ENCODE peak calls at places on chromosomes 16 and 17, in seven cellular contexts. One of them, this sample, is unnamed.

GRCh38 chr16:89201467-89202377 is 1.4 kb upstream of the SLC22A31 start:
- DNase-seq in CD8-positive, alpha-beta T cell: peak; percentile 55
- DNase-seq in HFF-Myc: peak; percentile 5
- DNase-seq in OCI-LY7: peak; percentile 71
- DNase-seq in AG10803: peak; percentile 42
- DNase-seq in ascending aorta: no peak
- DNase-seq in HepG2: peak; percentile 78
- DNase-seq in this sample: peak; percentile 86

GRCh38 chr17:21204923-21205322 is 9.0 kb downstream of the TMEM11 start:
- DNase-seq in CD8-positive, alpha-beta T cell: no peak
- DNase-seq in HFF-Myc: no peak
- DNase-seq in OCI-LY7: no peak
- DNase-seq in AG10803: no peak
- DNase-seq in ascending aorta: no peak
- DNase-seq in HepG2: no peak
- DNase-seq in this sample: no peak

GRCh38 chr16:56841233-56841632 is 23.8 kb upstream of the SLC12A3 start:
- DNase-seq in CD8-positive, alpha-beta T cell: no peak
- DNase-seq in HFF-Myc: peak; percentile 71
- DNase-seq in OCI-LY7: no peak
- DNase-seq in AG10803: peak; percentile 78
- DNase-seq in ascending aorta: no peak
- DNase-seq in HepG2: no peak
- DNase-seq in this sample: no peak

GRCh38 chr17:48627625-48628510 is 1.7 kb upstream of the HOXB9 start:
- DNase-seq in CD8-positive, alpha-beta T cell: no peak
- DNase-seq in HFF-Myc: no peak
- DNase-seq in OCI-LY7: no peak
- DNase-seq in AG10803: no peak
- DNase-seq in ascending aorta: no peak
- DNase-seq in HepG2: no peak
- DNase-seq in this sample: no peak

GRCh38 chr17:69651921-69652320 is 237.4 kb downstream of the MAP2K6 start:
- DNase-seq in CD8-positive, alpha-beta T cell: no peak
- DNase-seq in HFF-Myc: no peak
- DNase-seq in OCI-LY7: no peak
- DNase-seq in AG10803: peak; percentile 20
- DNase-seq in ascending aorta: no peak
- DNase-seq in HepG2: no peak
- DNase-seq in this sample: no peak

GRCh38 chr16:8712589-8713361 is 38.4 kb downstream of the ABAT start:
- DNase-seq in CD8-positive, alpha-beta T cell: no peak
- DNase-seq in HFF-Myc: no peak
- DNase-seq in OCI-LY7: no peak
- DNase-seq in AG10803: no peak
- DNase-seq in ascending aorta: no peak
- DNase-seq in HepG2: no peak
- DNase-seq in this sample: no peak

GRCh38 chr17:50166518-50167181 is 845 bp downstream of the SGCA start:
- DNase-seq in CD8-positive, alpha-beta T cell: no peak
- DNase-seq in HFF-Myc: no peak
- DNase-seq in OCI-LY7: no peak
- DNase-seq in AG10803: no peak
- DNase-seq in ascending aorta: no peak
- DNase-seq in HepG2: no peak
- DNase-seq in this sample: no peak

GRCh38 chr17:59356543-59357218 is 25.2 kb downstream of the YPEL2 start:
- DNase-seq in CD8-positive, alpha-beta T cell: no peak
- DNase-seq in HFF-Myc: no peak
- DNase-seq in OCI-LY7: no peak
- DNase-seq in AG10803: no peak
- DNase-seq in ascending aorta: no peak
- DNase-seq in HepG2: no peak
- DNase-seq in this sample: no peak

GRCh38 chr16:19607610-19608280 is 52.2 kb downstream of the VPS35L start:
- DNase-seq in CD8-positive, alpha-beta T cell: no peak
- DNase-seq in HFF-Myc: peak; percentile 52
- DNase-seq in OCI-LY7: no peak
- DNase-seq in AG10803: peak; percentile 90
- DNase-seq in ascending aorta: no peak
- DNase-seq in HepG2: no peak
- DNase-seq in this sample: no peak

GRCh38 chr17:12592941-12593340 is 72.7 kb upstream of the MYOCD start:
- DNase-seq in CD8-positive, alpha-beta T cell: no peak
- DNase-seq in HFF-Myc: no peak
- DNase-seq in OCI-LY7: no peak
- DNase-seq in AG10803: no peak
- DNase-seq in ascending aorta: no peak
- DNase-seq in HepG2: no peak
- DNase-seq in this sample: no peak

GRCh38 chr17:78738245-78738644 is 43.8 kb downstream of the CYTH1 start:
- DNase-seq in CD8-positive, alpha-beta T cell: no peak
- DNase-seq in HFF-Myc: no peak
- DNase-seq in OCI-LY7: peak; percentile 77
- DNase-seq in AG10803: no peak
- DNase-seq in ascending aorta: peak; percentile 46
- DNase-seq in HepG2: no peak
- DNase-seq in this sample: no peak

GRCh38 chr17:82155606-82156005 is 57.0 kb downstream of the CCDC57 start:
- DNase-seq in CD8-positive, alpha-beta T cell: no peak
- DNase-seq in HFF-Myc: no peak
- DNase-seq in OCI-LY7: no peak
- DNase-seq in AG10803: no peak
- DNase-seq in ascending aorta: no peak
- DNase-seq in HepG2: no peak
- DNase-seq in this sample: no peak

GRCh38 chr16:31243734-31244670 is 15.8 kb upstream of the ITGAM start:
- DNase-seq in CD8-positive, alpha-beta T cell: no peak
- DNase-seq in HFF-Myc: no peak
- DNase-seq in OCI-LY7: peak; percentile 79
- DNase-seq in AG10803: no peak
- DNase-seq in ascending aorta: no peak
- DNase-seq in HepG2: no peak
- DNase-seq in this sample: peak; percentile 93

GRCh38 chr17:11182430-11182829 is 58.6 kb upstream of the SHISA6 start:
- DNase-seq in CD8-positive, alpha-beta T cell: no peak
- DNase-seq in HFF-Myc: no peak
- DNase-seq in OCI-LY7: no peak
- DNase-seq in AG10803: no peak
- DNase-seq in ascending aorta: no peak
- DNase-seq in HepG2: no peak
- DNase-seq in this sample: no peak

GRCh38 chr17:7191571-7192270 is 12.6 kb upstream of the ASGR1 start:
- DNase-seq in CD8-positive, alpha-beta T cell: no peak
- DNase-seq in HFF-Myc: no peak
- DNase-seq in OCI-LY7: peak; percentile 38
- DNase-seq in AG10803: no peak
- DNase-seq in ascending aorta: no peak
- DNase-seq in HepG2: peak; percentile 50
- DNase-seq in this sample: peak; percentile 35

GRCh38 chr16:75267631-75268264 is 16.3 kb upstream of the BCAR1 start:
- DNase-seq in CD8-positive, alpha-beta T cell: no peak
- DNase-seq in HFF-Myc: no peak
- DNase-seq in OCI-LY7: no peak
- DNase-seq in AG10803: no peak
- DNase-seq in ascending aorta: peak; percentile 80
- DNase-seq in HepG2: peak; percentile 71
- DNase-seq in this sample: no peak

GRCh38 chr16:53022374-53022773 is 30.3 kb downstream of the CHD9NB start:
- DNase-seq in CD8-positive, alpha-beta T cell: no peak
- DNase-seq in HFF-Myc: peak; percentile 24
- DNase-seq in OCI-LY7: peak; percentile 25
- DNase-seq in AG10803: peak; percentile 49
- DNase-seq in ascending aorta: no peak
- DNase-seq in HepG2: peak; percentile 63
- DNase-seq in this sample: peak; percentile 63

GRCh38 chr17:57927048-57927723 is 28.0 kb downstream of the CUEDC1 start:
- DNase-seq in CD8-positive, alpha-beta T cell: no peak
- DNase-seq in HFF-Myc: no peak
- DNase-seq in OCI-LY7: no peak
- DNase-seq in AG10803: peak; percentile 74
- DNase-seq in ascending aorta: no peak
- DNase-seq in HepG2: no peak
- DNase-seq in this sample: no peak

GRCh38 chr17:68255731-68256538 is 8.1 kb downstream of the AMZ2 start:
- DNase-seq in CD8-positive, alpha-beta T cell: no peak
- DNase-seq in HFF-Myc: no peak
- DNase-seq in OCI-LY7: peak; percentile 56
- DNase-seq in AG10803: no peak
- DNase-seq in ascending aorta: no peak
- DNase-seq in HepG2: peak; percentile 40
- DNase-seq in this sample: peak; percentile 72

GRCh38 chr17:9226794-9227135 is 205.5 kb downstream of the NTN1 start:
- DNase-seq in CD8-positive, alpha-beta T cell: no peak
- DNase-seq in HFF-Myc: no peak
- DNase-seq in OCI-LY7: no peak
- DNase-seq in AG10803: no peak
- DNase-seq in ascending aorta: no peak
- DNase-seq in HepG2: no peak
- DNase-seq in this sample: no peak

GRCh38 chr17:17983376-17983775 is 10.7 kb downstream of the DRC3 start:
- DNase-seq in CD8-positive, alpha-beta T cell: no peak
- DNase-seq in HFF-Myc: no peak
- DNase-seq in OCI-LY7: no peak
- DNase-seq in AG10803: no peak
- DNase-seq in ascending aorta: no peak
- DNase-seq in HepG2: no peak
- DNase-seq in this sample: no peak

GRCh38 chr16:49739381-49739780 is 116.5 kb downstream of the ZNF423 start:
- DNase-seq in CD8-positive, alpha-beta T cell: no peak
- DNase-seq in HFF-Myc: no peak
- DNase-seq in OCI-LY7: no peak
- DNase-seq in AG10803: no peak
- DNase-seq in ascending aorta: no peak
- DNase-seq in HepG2: no peak
- DNase-seq in this sample: no peak

DNA sequence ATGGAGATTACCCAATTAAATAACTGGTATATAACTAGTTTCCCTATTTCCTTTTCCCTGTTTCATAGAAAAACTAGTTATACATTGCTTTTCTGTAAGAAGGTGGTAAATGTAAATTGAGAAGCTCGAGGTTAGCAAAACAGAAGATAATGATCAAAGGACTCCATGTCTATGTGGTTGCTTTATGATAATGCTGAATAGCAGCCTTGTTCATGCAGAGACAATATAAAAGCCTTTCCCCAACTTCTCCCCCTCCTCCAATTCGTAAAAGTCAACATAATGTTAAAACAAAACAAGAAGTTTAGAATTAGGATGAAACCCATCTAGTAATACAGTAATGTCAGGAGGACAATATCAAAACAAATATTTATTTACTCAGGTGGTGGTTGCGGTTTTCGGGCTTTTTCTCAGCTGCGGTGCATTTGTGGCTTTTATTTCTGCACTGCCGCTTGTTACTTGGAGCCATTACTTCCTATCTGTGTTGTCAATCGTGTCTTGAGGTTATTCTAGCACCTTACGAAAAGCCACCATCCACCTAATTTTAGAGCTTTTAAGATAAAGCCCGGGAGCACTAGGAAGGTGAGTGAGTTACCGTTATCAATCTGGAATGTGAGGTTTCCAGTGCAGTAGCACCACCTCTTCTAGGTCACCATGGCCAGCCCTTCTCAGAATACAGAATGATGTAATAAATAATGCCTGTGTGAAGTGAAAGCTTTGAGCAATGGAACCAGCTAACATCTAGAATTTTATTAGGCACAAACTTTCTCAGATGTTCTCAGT is 297.5 kb downstream of the CDH13 start:
- DNase-seq in CD8-positive, alpha-beta T cell: no peak
- DNase-seq in HFF-Myc: no peak
- DNase-seq in OCI-LY7: no peak
- DNase-seq in AG10803: no peak
- DNase-seq in ascending aorta: no peak
- DNase-seq in HepG2: no peak
- DNase-seq in this sample: no peak
- H3K4me3 ChIP-seq in CD8-positive, alpha-beta T cell: no peak overlapping the region
- H3K4me3 ChIP-seq in HFF-Myc: no peak overlapping the region
- H3K4me3 ChIP-seq in OCI-LY7: no peak overlapping the region
- H3K4me3 ChIP-seq in AG10803: no peak overlapping the region
- H3K4me3 ChIP-seq in ascending aorta: no peak overlapping the region
- H3K4me3 ChIP-seq in HepG2: no peak overlapping the region
- H3K4me3 ChIP-seq in this sample: no peak overlapping the region

DNA sequence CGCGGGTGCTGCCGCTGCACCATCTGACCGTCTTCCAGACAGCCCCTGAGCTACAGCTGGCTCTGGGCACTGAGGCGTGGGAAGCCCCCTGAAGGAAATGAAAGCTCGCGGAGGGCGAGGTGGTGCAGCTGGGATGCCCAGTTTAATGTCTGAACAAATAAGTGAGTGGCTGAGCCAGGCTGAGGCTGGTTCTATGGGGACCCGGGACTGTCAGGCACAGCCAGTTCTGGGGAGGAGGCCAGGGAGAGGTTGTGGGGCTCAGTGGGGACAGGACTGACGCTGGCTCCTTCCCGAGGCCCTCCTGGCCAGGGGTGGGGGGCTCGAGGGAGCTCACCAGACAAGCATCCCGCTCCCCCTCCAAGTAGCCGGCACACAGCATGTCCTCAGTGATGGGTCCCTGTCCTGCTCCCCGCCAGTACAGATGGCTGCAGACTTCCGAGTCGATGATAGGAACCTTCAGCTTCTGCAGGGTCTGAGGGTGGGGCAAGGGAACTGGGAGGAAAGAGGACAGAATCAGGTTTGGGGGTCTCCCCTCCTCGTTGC is 4.4 kb downstream of the PRSS22 start:
- DNase-seq in CD8-positive, alpha-beta T cell: no peak
- DNase-seq in HFF-Myc: no peak
- DNase-seq in OCI-LY7: no peak
- DNase-seq in AG10803: no peak
- DNase-seq in ascending aorta: no peak
- DNase-seq in HepG2: no peak
- DNase-seq in this sample: no peak
- H3K4me3 ChIP-seq in CD8-positive, alpha-beta T cell: no peak overlapping the region
- H3K4me3 ChIP-seq in HFF-Myc: no peak overlapping the region
- H3K4me3 ChIP-seq in OCI-LY7: no peak overlapping the region
- H3K4me3 ChIP-seq in AG10803: no peak overlapping the region
- H3K4me3 ChIP-seq in ascending aorta: no peak overlapping the region
- H3K4me3 ChIP-seq in HepG2: no peak overlapping the region
- H3K4me3 ChIP-seq in this sample: no peak overlapping the region

GRCh38 chr17:40071720-40072480 is 9.1 kb downstream of the THRA start:
- DNase-seq in CD8-positive, alpha-beta T cell: no peak
- DNase-seq in HFF-Myc: no peak
- DNase-seq in OCI-LY7: no peak
- DNase-seq in AG10803: peak; percentile 60
- DNase-seq in ascending aorta: peak; percentile 92
- DNase-seq in HepG2: peak; percentile 46
- DNase-seq in this sample: peak; percentile 40
- H3K4me3 ChIP-seq in CD8-positive, alpha-beta T cell: no peak overlapping the region
- H3K4me3 ChIP-seq in HFF-Myc: no peak overlapping the region
- H3K4me3 ChIP-seq in OCI-LY7: no peak overlapping the region
- H3K4me3 ChIP-seq in AG10803: no peak overlapping the region
- H3K4me3 ChIP-seq in ascending aorta: peak overlapping the region; percentile 37
- H3K4me3 ChIP-seq in HepG2: peak overlapping the region; percentile 5
- H3K4me3 ChIP-seq in this sample: no peak overlapping the region

DNA sequence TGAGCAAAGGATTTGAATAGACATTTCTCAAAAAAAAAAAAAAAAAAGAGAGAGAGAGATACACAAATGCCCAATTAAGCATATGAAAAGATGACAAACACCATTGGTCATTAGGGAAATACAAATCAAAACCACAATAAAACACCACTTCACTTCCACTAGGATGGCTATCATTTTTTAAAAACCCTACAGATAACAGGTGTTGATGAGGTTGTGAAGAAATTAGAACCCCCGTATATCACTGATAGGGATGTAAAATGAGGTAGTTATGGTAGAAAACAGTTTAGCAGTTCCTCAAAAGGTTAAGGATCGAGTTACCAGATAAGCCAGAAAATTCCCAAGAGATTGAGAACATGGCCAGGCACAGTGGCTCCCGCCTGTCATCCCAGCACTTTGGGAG is 2.9 kb downstream of the P2RX5 start:
- DNase-seq in CD8-positive, alpha-beta T cell: no peak
- DNase-seq in HFF-Myc: no peak
- DNase-seq in OCI-LY7: no peak
- DNase-seq in AG10803: no peak
- DNase-seq in ascending aorta: no peak
- DNase-seq in HepG2: no peak
- DNase-seq in this sample: no peak
- H3K4me3 ChIP-seq in CD8-positive, alpha-beta T cell: no peak overlapping the region
- H3K4me3 ChIP-seq in HFF-Myc: no peak overlapping the region
- H3K4me3 ChIP-seq in OCI-LY7: peak overlapping the region; percentile 79
- H3K4me3 ChIP-seq in AG10803: no peak overlapping the region
- H3K4me3 ChIP-seq in ascending aorta: no peak overlapping the region
- H3K4me3 ChIP-seq in HepG2: no peak overlapping the region
- H3K4me3 ChIP-seq in this sample: no peak overlapping the region